ENCODE peak calls at places on chromosomes 5 and 9, in eight cellular contexts. U, R, M, Z, G, X, I and S are unnamed samples.
A peak's percentile ranks its signal among the peaks of the same experiment; 100 is the strongest.

GRCh38 chr5:44387911-44388310 is 1.3 kb downstream of the FGF10 start:
- DNase-seq in G (no peak), I (no peak), U (no peak), X (no peak), Z (no peak), R (no peak), M (no peak), S (no peak)

GRCh38 chr9:136021171-136021890 is 60.2 kb upstream of the UBAC1 start:
- DNase-seq in I (no peak), X (no peak), U (no peak), G (no peak), Z (no peak), M (no peak), R (no peak), S (peak; percentile 45)

GRCh38 chr5:72599519-72600400 is 92.5 kb upstream of the ZNF366 start:
- DNase-seq in I (no peak), X (no peak), U (no peak), Z (peak; percentile 48), G (no peak), M (no peak), R (peak; percentile 51), S (no peak)

GRCh38 chr5:19496056-19496455 is 491.9 kb downstream of the CDH18 start:
- DNase-seq in M (no peak), R (no peak), U (no peak), Z (no peak), G (no peak), I (no peak), X (no peak), S (no peak)

GRCh38 chr9:116365056-116365471 is 211.5 kb downstream of the PAPPA start:
- DNase-seq in Z (no peak), I (peak; percentile 18), G (no peak), U (no peak), R (peak; percentile 78), M (no peak), X (no peak), S (no peak)

GRCh38 chr9:135602789-135603481 is 36.4 kb downstream of the GLT6D1 start:
- DNase-seq in I (no peak), Z (peak; percentile 42), U (peak; percentile 58), G (peak; percentile 75), R (peak; percentile 27), X (peak; percentile 55), M (peak; percentile 52), S (peak; percentile 27)

GRCh38 chr9:111147021-111147420 is 108.8 kb upstream of the LPAR1 start:
- DNase-seq in G (no peak), U (no peak), Z (no peak), X (no peak), R (no peak), M (no peak), I (no peak), S (no peak)

GRCh38 chr9:100222674-100223073 is 123.6 kb downstream of the INVS start:
- DNase-seq in R (peak; percentile 53), G (no peak), Z (peak; percentile 26), X (no peak), U (no peak), I (no peak), M (no peak), S (no peak)

GRCh38 chr5:4640793-4641192 is 499.3 kb upstream of the ADAMTS16 start:
- DNase-seq in X (no peak), U (no peak), I (no peak), M (no peak), Z (no peak), G (no peak), R (no peak), S (peak; percentile 35)

GRCh38 chr9:92455217-92455616 is 27.1 kb downstream of the ASPN start:
- DNase-seq in M (no peak), I (no peak), Z (peak; percentile 10), G (peak; percentile 19), U (no peak), X (no peak), R (no peak), S (peak; percentile 13)

GRCh38 chr5:113345261-113345940 is 89.4 kb downstream of the TSSK1B start:
- DNase-seq in I (no peak), M (no peak), R (peak; percentile 83), U (no peak), X (no peak), Z (no peak), G (no peak), S (no peak)

GRCh38 chr9:12972608-12973589 is 198.1 kb downstream of the LURAP1L start:
- DNase-seq in I (no peak), U (no peak), Z (no peak), G (no peak), M (no peak), R (no peak), X (no peak), S (no peak)

GRCh38 chr9:88828018-88828417 is 163.2 kb upstream of the S1PR3 start:
- DNase-seq in I (no peak), Z (no peak), U (no peak), R (no peak), G (no peak), M (no peak), X (no peak), S (no peak)

GRCh38 chr5:103918668-103919367 is 356.2 kb upstream of the NUDT12 start:
- DNase-seq in R (peak; percentile 35), Z (no peak), U (no peak), I (peak; percentile 94), X (no peak), G (no peak), M (no peak), S (no peak)

GRCh38 chr5:160083501-160083900 is 35.7 kb downstream of the PWWP2A start:
- DNase-seq in R (no peak), Z (peak; percentile 51), U (no peak), I (no peak), G (no peak), X (no peak), M (no peak), S (no peak)

GRCh38 chr9:88590558-88591146 is 55.7 kb downstream of the NXNL2 start:
- DNase-seq in X (no peak), U (no peak), M (no peak), I (no peak), G (peak; percentile 35), Z (no peak), R (no peak), S (peak; percentile 52)

GRCh38 chr9:92327283-92327850 is 1.6 kb downstream of the CENPP start:
- DNase-seq in Z (no peak), U (no peak), M (no peak), G (no peak), I (no peak), X (no peak), R (no peak), S (no peak)

GRCh38 chr5:41722359-41722950 is 147.8 kb downstream of the OXCT1 start:
- DNase-seq in X (no peak), I (no peak), Z (peak; percentile 28), M (no peak), R (peak; percentile 10), G (no peak), U (no peak), S (no peak)

GRCh38 chr5:151029856-151030336 is 9.5 kb downstream of the GPX3 start:
- DNase-seq in I (no peak), X (no peak), Z (no peak), R (no peak), M (no peak), U (no peak), G (no peak), S (no peak)

GRCh38 chr5:10454591-10455272 is 13.1 kb downstream of the ROPN1L start:
- DNase-seq in R (peak; percentile 83), I (no peak), X (no peak), G (no peak), Z (no peak), U (no peak), M (no peak), S (no peak)

GRCh38 chr9:114002986-114003740 is 74.9 kb downstream of the AMBP start:
- DNase-seq in X (no peak), U (no peak), M (peak; percentile 34), I (no peak), Z (peak; percentile 19), R (no peak), G (no peak), S (no peak)

GRCh38 chr9:92609142-92609500 is 60.8 kb downstream of the IPPK start:
- DNase-seq in Z (no peak), M (no peak), I (no peak), X (no peak), G (no peak), R (no peak), U (no peak), S (no peak)

GRCh38 chr9:7121055-7121454 is 363.3 kb downstream of the KDM4C start:
- DNase-seq in M (no peak), R (no peak), X (no peak), U (no peak), Z (no peak), G (no peak), I (no peak), S (no peak)

GRCh38 chr9:36213387-36213786 is 22.7 kb downstream of the CLTA start:
- DNase-seq in M (no peak), X (no peak), Z (no peak), R (no peak), U (no peak), I (no peak), G (no peak), S (no peak)

GRCh38 chr9:72396247-72397091 is 31.5 kb upstream of the ZFAND5 start:
- DNase-seq in R (peak; percentile 91), G (no peak), I (no peak), U (no peak), Z (peak; percentile 26), M (no peak), X (no peak), S (no peak)

GRCh38 chr5:58240286-58240685 is 219.6 kb downstream of the PLK2 start:
- DNase-seq in G (no peak), Z (peak; percentile 90), I (no peak), X (no peak), U (no peak), M (no peak), R (peak; percentile 87), S (no peak)

GRCh38 chr5:121019112-121019511 is 555.0 kb downstream of the PRR16 start:
- DNase-seq in U (no peak), M (no peak), R (no peak), Z (no peak), G (no peak), I (no peak), X (no peak), S (no peak)

GRCh38 chr9:135050072-135050990 is 37.1 kb upstream of the OLFM1 start:
- DNase-seq in U (no peak), I (no peak), Z (no peak), G (no peak), X (peak; percentile 41), M (peak; percentile 14), R (no peak), S (no peak)

GRCh38 chr5:108681079-108681921 is 66.4 kb upstream of the FER start:
- DNase-seq in M (no peak), R (peak; percentile 78), X (no peak), G (peak; percentile 21), Z (peak; percentile 67), I (peak; percentile 34), U (peak; percentile 17), S (peak; percentile 45)

GRCh38 chr5:175809531-175810121 is 61.8 kb upstream of the CPLX2 start:
- DNase-seq in M (no peak), U (no peak), X (no peak), Z (no peak), R (peak; percentile 86), I (peak; percentile 86), G (no peak), S (no peak)

GRCh38 chr5:138065102-138065501 is 18.7 kb upstream of the WNT8A start:
- DNase-seq in Z (no peak), U (no peak), M (no peak), G (peak; percentile 40), I (no peak), R (no peak), X (no peak), S (no peak)